ENCODE peak calls at places on chromosomes 13 and 19, in seven cellular contexts. One of them, this sample, is unnamed.

GRCh38 chr19:47110521-47111080 is 3.0 kb downstream of the ZC3H4 start:
- DNase-seq in PC-3: peak; percentile 26
- DNase-seq in SK-N-SH: no peak
- DNase-seq in H9: no peak
- DNase-seq in adipocyte: peak; percentile 26
- DNase-seq in fibroblast of lung: no peak
- DNase-seq in neuronal stem cell: no peak
- DNase-seq in this sample: no peak

GRCh38 chr13:114089341-114089740 is 43.1 kb downstream of the RASA3 start:
- DNase-seq in PC-3: no peak
- DNase-seq in SK-N-SH: no peak
- DNase-seq in H9: no peak
- DNase-seq in adipocyte: no peak
- DNase-seq in fibroblast of lung: no peak
- DNase-seq in neuronal stem cell: no peak
- DNase-seq in this sample: no peak

GRCh38 chr19:16025108-16026101 is 50.9 kb upstream of the TPM4 start:
- DNase-seq in PC-3: peak; percentile 71
- DNase-seq in SK-N-SH: peak; percentile 61
- DNase-seq in H9: peak; percentile 82
- DNase-seq in adipocyte: peak; percentile 65
- DNase-seq in fibroblast of lung: peak; percentile 36
- DNase-seq in neuronal stem cell: no peak
- DNase-seq in this sample: peak; percentile 47

GRCh38 chr13:44098559-44098958 is 218.9 kb downstream of the LACC1 start:
- DNase-seq in PC-3: no peak
- DNase-seq in SK-N-SH: no peak
- DNase-seq in H9: no peak
- DNase-seq in adipocyte: no peak
- DNase-seq in fibroblast of lung: no peak
- DNase-seq in neuronal stem cell: no peak
- DNase-seq in this sample: no peak

GRCh38 chr19:14430712-14431111 is 2.4 kb upstream of the PKN1 start:
- DNase-seq in PC-3: no peak
- DNase-seq in SK-N-SH: no peak
- DNase-seq in H9: no peak
- DNase-seq in adipocyte: no peak
- DNase-seq in fibroblast of lung: no peak
- DNase-seq in neuronal stem cell: no peak
- DNase-seq in this sample: no peak

GRCh38 chr13:110507678-110508381 is 53.7 kb downstream of the RAB20 start:
- DNase-seq in PC-3: peak; percentile 15
- DNase-seq in SK-N-SH: no peak
- DNase-seq in H9: no peak
- DNase-seq in adipocyte: no peak
- DNase-seq in fibroblast of lung: no peak
- DNase-seq in neuronal stem cell: no peak
- DNase-seq in this sample: no peak

GRCh38 chr13:102596147-102597028 is at the start of gene TPP2:
- DNase-seq in PC-3: peak; percentile 95
- DNase-seq in SK-N-SH: peak; percentile 99
- DNase-seq in H9: peak; percentile 99
- DNase-seq in adipocyte: peak; percentile 99
- DNase-seq in fibroblast of lung: peak; percentile 97
- DNase-seq in neuronal stem cell: peak; percentile 96
- DNase-seq in this sample: peak; percentile 98

GRCh38 chr19:16998635-16999194 is 27.9 kb downstream of the CPAMD8 start:
- DNase-seq in PC-3: no peak
- DNase-seq in SK-N-SH: no peak
- DNase-seq in H9: no peak
- DNase-seq in adipocyte: no peak
- DNase-seq in fibroblast of lung: no peak
- DNase-seq in neuronal stem cell: no peak
- DNase-seq in this sample: no peak

GRCh38 chr19:16541526-16542044 is 652 bp downstream of the CHERP start:
- DNase-seq in PC-3: no peak
- DNase-seq in SK-N-SH: peak; percentile 46
- DNase-seq in H9: no peak
- DNase-seq in adipocyte: no peak
- DNase-seq in fibroblast of lung: no peak
- DNase-seq in neuronal stem cell: no peak
- DNase-seq in this sample: no peak

GRCh38 chr13:66225071-66225470 is 1005.1 kb downstream of the PCDH9 start:
- DNase-seq in PC-3: no peak
- DNase-seq in SK-N-SH: no peak
- DNase-seq in H9: peak; percentile 67
- DNase-seq in adipocyte: no peak
- DNase-seq in fibroblast of lung: no peak
- DNase-seq in neuronal stem cell: no peak
- DNase-seq in this sample: peak; percentile 11

GRCh38 chr19:800360-801029 is 3.2 kb downstream of the PTBP1 start:
- DNase-seq in PC-3: peak; percentile 61
- DNase-seq in SK-N-SH: peak; percentile 47
- DNase-seq in H9: no peak
- DNase-seq in adipocyte: no peak
- DNase-seq in fibroblast of lung: peak; percentile 56
- DNase-seq in neuronal stem cell: no peak
- DNase-seq in this sample: no peak

GRCh38 chr13:113157206-113157928 is 1.1 kb upstream of the PROZ start:
- DNase-seq in PC-3: no peak
- DNase-seq in SK-N-SH: no peak
- DNase-seq in H9: peak; percentile 20
- DNase-seq in adipocyte: no peak
- DNase-seq in fibroblast of lung: no peak
- DNase-seq in neuronal stem cell: no peak
- DNase-seq in this sample: no peak

GRCh38 chr13:89061821-89062220 is 1390.7 kb downstream of the SLITRK5 start:
- DNase-seq in PC-3: peak; percentile 12
- DNase-seq in SK-N-SH: no peak
- DNase-seq in H9: no peak
- DNase-seq in adipocyte: no peak
- DNase-seq in fibroblast of lung: no peak
- DNase-seq in neuronal stem cell: no peak
- DNase-seq in this sample: no peak

GRCh38 chr13:95403349-95404140 is 102.3 kb upstream of the ABCC4 start:
- DNase-seq in PC-3: peak; percentile 13
- DNase-seq in SK-N-SH: no peak
- DNase-seq in H9: peak; percentile 88
- DNase-seq in adipocyte: no peak
- DNase-seq in fibroblast of lung: peak; percentile 6
- DNase-seq in neuronal stem cell: peak; percentile 70
- DNase-seq in this sample: peak; percentile 25

GRCh38 chr19:43820861-43821215 is 6.3 kb upstream of the ZNF283 start:
- DNase-seq in PC-3: no peak
- DNase-seq in SK-N-SH: no peak
- DNase-seq in H9: no peak
- DNase-seq in adipocyte: no peak
- DNase-seq in fibroblast of lung: no peak
- DNase-seq in neuronal stem cell: no peak
- DNase-seq in this sample: no peak

GRCh38 chr19:41997851-41998229 is 3.8 kb upstream of the ATP1A3 start:
- DNase-seq in PC-3: no peak
- DNase-seq in SK-N-SH: peak; percentile 87
- DNase-seq in H9: peak; percentile 51
- DNase-seq in adipocyte: no peak
- DNase-seq in fibroblast of lung: no peak
- DNase-seq in neuronal stem cell: no peak
- DNase-seq in this sample: no peak

GRCh38 chr13:33204130-33204927 is 81.2 kb downstream of the STARD13 start:
- DNase-seq in PC-3: no peak
- DNase-seq in SK-N-SH: peak; percentile 63
- DNase-seq in H9: no peak
- DNase-seq in adipocyte: peak; percentile 94
- DNase-seq in fibroblast of lung: peak; percentile 89
- DNase-seq in neuronal stem cell: no peak
- DNase-seq in this sample: no peak

GRCh38 chr19:1401138-1401888 is at the start of gene GAMT:
- DNase-seq in PC-3: peak; percentile 43
- DNase-seq in SK-N-SH: peak; percentile 98
- DNase-seq in H9: no peak
- DNase-seq in adipocyte: peak; percentile 87
- DNase-seq in fibroblast of lung: peak; percentile 37
- DNase-seq in neuronal stem cell: peak; percentile 46
- DNase-seq in this sample: no peak

GRCh38 chr13:73809561-73809960 is 324.6 kb downstream of the KLF12 start:
- DNase-seq in PC-3: peak; percentile 63
- DNase-seq in SK-N-SH: no peak
- DNase-seq in H9: no peak
- DNase-seq in adipocyte: peak; percentile 30
- DNase-seq in fibroblast of lung: peak; percentile 77
- DNase-seq in neuronal stem cell: no peak
- DNase-seq in this sample: no peak

GRCh38 chr19:8052464-8052859 is at the start of gene CCL25:
- DNase-seq in PC-3: no peak
- DNase-seq in SK-N-SH: no peak
- DNase-seq in H9: no peak
- DNase-seq in adipocyte: no peak
- DNase-seq in fibroblast of lung: no peak
- DNase-seq in neuronal stem cell: no peak
- DNase-seq in this sample: no peak

GRCh38 chr19:42370667-42371066 is 19.4 kb downstream of the CNFN start:
- DNase-seq in PC-3: no peak
- DNase-seq in SK-N-SH: no peak
- DNase-seq in H9: no peak
- DNase-seq in adipocyte: no peak
- DNase-seq in fibroblast of lung: peak; percentile 14
- DNase-seq in neuronal stem cell: no peak
- DNase-seq in this sample: no peak

GRCh38 chr13:59236979-59237378 is 926.7 kb downstream of the DIAPH3 start:
- DNase-seq in PC-3: no peak
- DNase-seq in SK-N-SH: no peak
- DNase-seq in H9: no peak
- DNase-seq in adipocyte: no peak
- DNase-seq in fibroblast of lung: no peak
- DNase-seq in neuronal stem cell: no peak
- DNase-seq in this sample: no peak

GRCh38 chr13:111153977-111154332 is 38.8 kb downstream of the ARHGEF7 start:
- DNase-seq in PC-3: peak; percentile 23
- DNase-seq in SK-N-SH: no peak
- DNase-seq in H9: no peak
- DNase-seq in adipocyte: peak; percentile 69
- DNase-seq in fibroblast of lung: no peak
- DNase-seq in neuronal stem cell: no peak
- DNase-seq in this sample: no peak

GRCh38 chr13:50670847-50671542 is 172.5 kb downstream of the DLEU7 start:
- DNase-seq in PC-3: no peak
- DNase-seq in SK-N-SH: no peak
- DNase-seq in H9: no peak
- DNase-seq in adipocyte: peak; percentile 81
- DNase-seq in fibroblast of lung: no peak
- DNase-seq in neuronal stem cell: no peak
- DNase-seq in this sample: no peak

GRCh38 chr13:51760592-51760991 is 43.4 kb downstream of the DHRS12 start:
- DNase-seq in PC-3: no peak
- DNase-seq in SK-N-SH: no peak
- DNase-seq in H9: no peak
- DNase-seq in adipocyte: no peak
- DNase-seq in fibroblast of lung: peak; percentile 69
- DNase-seq in neuronal stem cell: no peak
- DNase-seq in this sample: no peak

DNA sequence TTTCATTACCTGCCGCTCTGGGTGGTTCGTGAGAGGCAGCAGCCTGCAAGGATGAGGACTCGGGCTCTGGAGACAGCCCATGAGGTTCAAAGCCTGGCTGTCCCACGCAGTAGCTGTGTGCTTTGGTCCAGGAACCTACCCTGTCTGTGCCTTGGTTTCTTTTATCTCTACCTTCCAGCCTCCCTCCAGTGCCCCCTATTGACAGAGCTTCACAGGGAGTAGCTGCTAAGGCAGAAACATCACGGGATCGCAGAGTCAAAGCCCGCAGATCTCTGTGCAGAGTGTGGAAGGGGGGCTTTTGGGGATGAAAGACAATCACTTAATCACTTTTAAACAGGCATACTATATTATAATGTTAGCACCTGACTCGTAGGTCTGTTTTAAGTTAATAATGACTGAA is 16.2 kb downstream of the ZNF71 start:
- DNase-seq in PC-3: no peak
- DNase-seq in SK-N-SH: no peak
- DNase-seq in H9: no peak
- DNase-seq in adipocyte: no peak
- DNase-seq in fibroblast of lung: no peak
- DNase-seq in neuronal stem cell: no peak
- DNase-seq in this sample: no peak
- H3K9me3 ChIP-seq in PC-3: peaks cover 81% of the 10 kb centered on the region
- H3K9me3 ChIP-seq in SK-N-SH: no peaks in the 10 kb centered on the region
- H3K9me3 ChIP-seq in H9: peaks cover 6% of the 10 kb centered on the region
- H3K9me3 ChIP-seq in adipocyte: peaks cover 29% of the 10 kb centered on the region
- H3K9me3 ChIP-seq in fibroblast of lung: no peaks in the 10 kb centered on the region
- H3K9me3 ChIP-seq in neuronal stem cell: peaks cover 100% of the 10 kb centered on the region
- H3K9me3 ChIP-seq in this sample: no peaks in the 10 kb centered on the region

GRCh38 chr19:39413903-39414608 is 1.6 kb downstream of the PLEKHG2 start:
- DNase-seq in PC-3: no peak
- DNase-seq in SK-N-SH: peak; percentile 81
- DNase-seq in H9: no peak
- DNase-seq in adipocyte: peak; percentile 49
- DNase-seq in fibroblast of lung: no peak
- DNase-seq in neuronal stem cell: no peak
- DNase-seq in this sample: no peak
- H3K9ac ChIP-seq in PC-3: peak overlapping the region; percentile 90
- H3K9ac ChIP-seq in SK-N-SH: peak overlapping the region; percentile 97
- H3K9ac ChIP-seq in H9: peak overlapping the region; percentile 63
- H3K9ac ChIP-seq in adipocyte: peak overlapping the region; percentile 98
- H3K9ac ChIP-seq in fibroblast of lung: peak overlapping the region; percentile 74
- H3K9ac ChIP-seq in neuronal stem cell: peak overlapping the region; percentile 93
- H3K9ac ChIP-seq in this sample: peak overlapping the region; percentile 82

DNA sequence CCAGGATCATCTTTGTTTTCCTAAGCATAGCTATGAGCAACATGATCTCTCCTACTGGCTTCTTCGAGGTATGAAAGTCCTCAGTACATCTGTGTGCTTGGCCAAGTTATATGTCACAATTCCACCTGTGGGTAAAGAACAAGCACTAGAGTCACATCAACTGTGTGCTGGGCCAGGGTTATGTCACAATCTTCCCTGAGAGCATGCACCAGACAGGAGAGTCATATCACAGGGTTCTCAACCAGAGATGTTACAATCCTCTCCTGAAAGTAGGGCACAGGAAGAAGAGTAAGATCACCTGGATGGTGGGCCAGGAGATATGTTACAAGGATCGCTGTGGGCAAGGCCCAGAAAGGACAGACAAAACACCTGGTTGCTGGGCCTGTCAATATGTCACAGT is 143.7 kb downstream of the ZNF675 start:
- DNase-seq in PC-3: no peak
- DNase-seq in SK-N-SH: no peak
- DNase-seq in H9: no peak
- DNase-seq in adipocyte: no peak
- DNase-seq in fibroblast of lung: no peak
- DNase-seq in neuronal stem cell: no peak
- DNase-seq in this sample: no peak
- H3K9me3 ChIP-seq in PC-3: peaks cover 22% of the 10 kb centered on the region
- H3K9me3 ChIP-seq in SK-N-SH: no peaks in the 10 kb centered on the region
- H3K9me3 ChIP-seq in H9: peaks cover 82% of the 10 kb centered on the region
- H3K9me3 ChIP-seq in adipocyte: peaks cover 27% of the 10 kb centered on the region
- H3K9me3 ChIP-seq in fibroblast of lung: no peaks in the 10 kb centered on the region
- H3K9me3 ChIP-seq in neuronal stem cell: no peaks in the 10 kb centered on the region
- H3K9me3 ChIP-seq in this sample: peaks cover 40% of the 10 kb centered on the region

DNA sequence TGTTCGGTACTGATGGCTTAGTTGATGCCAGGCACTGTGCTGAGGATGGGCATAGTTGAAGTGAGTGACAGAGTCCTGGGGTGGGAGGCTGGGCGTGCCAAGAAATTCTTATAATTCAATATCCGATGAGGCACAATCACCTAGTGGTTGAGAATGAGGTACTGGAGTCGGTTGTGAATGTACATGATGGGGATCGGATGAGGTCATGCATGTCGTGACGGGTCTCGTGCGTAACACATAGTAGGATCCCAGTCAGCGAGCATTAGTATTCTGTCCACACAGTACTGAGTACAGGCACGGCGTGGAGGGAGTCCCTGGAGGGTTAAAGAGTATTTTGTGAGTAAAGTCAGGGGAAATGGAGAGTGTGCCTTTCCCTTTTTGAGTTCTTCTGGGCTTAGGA is 2.8 kb downstream of the SAFB start:
- DNase-seq in PC-3: no peak
- DNase-seq in SK-N-SH: no peak
- DNase-seq in H9: no peak
- DNase-seq in adipocyte: no peak
- DNase-seq in fibroblast of lung: no peak
- DNase-seq in neuronal stem cell: no peak
- DNase-seq in this sample: no peak
- H3K9ac ChIP-seq in PC-3: no peak overlapping the region
- H3K9ac ChIP-seq in SK-N-SH: no peak overlapping the region
- H3K9ac ChIP-seq in H9: no peak overlapping the region
- H3K9ac ChIP-seq in adipocyte: peak overlapping the region; percentile 98
- H3K9ac ChIP-seq in fibroblast of lung: no peak overlapping the region
- H3K9ac ChIP-seq in neuronal stem cell: no peak overlapping the region
- H3K9ac ChIP-seq in this sample: no peak overlapping the region